ENCODE peak calls at places on chromosomes 5 and 9, in nine cellular contexts. One of them, this sample, is unnamed.

GRCh38 chr5:111854196-111854595 is 97.2 kb upstream of the NREP start:
- DNase-seq in tibial nerve: no peak
- DNase-seq in body of pancreas: no peak
- DNase-seq in heart left ventricle: peak
- DNase-seq in H1: no peak
- DNase-seq in HCT116: no peak
- DNase-seq in upper lobe of left lung: no peak
- DNase-seq in ovary: no peak
- DNase-seq in uterus: no peak
- DNase-seq in this sample: no peak

GRCh38 chr5:112762113-112762810 is 24.6 kb downstream of the APC start:
- DNase-seq in HCT116: no peak
- DNase-seq in heart left ventricle: no peak
- DNase-seq in tibial nerve: no peak
- DNase-seq in ovary: no peak
- DNase-seq in upper lobe of left lung: no peak
- DNase-seq in H1: no peak
- DNase-seq in body of pancreas: no peak
- DNase-seq in uterus: no peak
- DNase-seq in this sample: no peak

GRCh38 chr9:71676460-71676859 is 91.9 kb downstream of the CEMIP2 start:
- DNase-seq in tibial nerve: no peak
- DNase-seq in heart left ventricle: no peak
- DNase-seq in body of pancreas: no peak
- DNase-seq in uterus: no peak
- DNase-seq in HCT116: no peak
- DNase-seq in upper lobe of left lung: no peak
- DNase-seq in H1: no peak
- DNase-seq in ovary: no peak
- DNase-seq in this sample: no peak

GRCh38 chr5:2904956-2905355 is 153.5 kb upstream of the IRX2 start:
- DNase-seq in H1: peak
- DNase-seq in upper lobe of left lung: no peak
- DNase-seq in ovary: no peak
- DNase-seq in heart left ventricle: no peak
- DNase-seq in uterus: no peak
- DNase-seq in body of pancreas: no peak
- DNase-seq in tibial nerve: no peak
- DNase-seq in HCT116: no peak
- DNase-seq in this sample: no peak

GRCh38 chr5:102450313-102450990 is 48.3 kb downstream of the SLCO6A1 start:
- DNase-seq in H1: peak
- DNase-seq in HCT116: peak
- DNase-seq in upper lobe of left lung: no peak
- DNase-seq in uterus: no peak
- DNase-seq in ovary: no peak
- DNase-seq in body of pancreas: no peak
- DNase-seq in tibial nerve: no peak
- DNase-seq in heart left ventricle: no peak
- DNase-seq in this sample: no peak

GRCh38 chr5:17105744-17106450 is 111.5 kb upstream of the BASP1 start:
- DNase-seq in ovary: no peak
- DNase-seq in tibial nerve: no peak
- DNase-seq in H1: no peak
- DNase-seq in uterus: no peak
- DNase-seq in heart left ventricle: no peak
- DNase-seq in upper lobe of left lung: no peak
- DNase-seq in HCT116: no peak
- DNase-seq in body of pancreas: no peak
- DNase-seq in this sample: no peak

GRCh38 chr9:118959366-118959765 is 409.9 kb downstream of the BRINP1 start:
- DNase-seq in ovary: no peak
- DNase-seq in heart left ventricle: no peak
- DNase-seq in H1: no peak
- DNase-seq in HCT116: no peak
- DNase-seq in upper lobe of left lung: no peak
- DNase-seq in uterus: no peak
- DNase-seq in tibial nerve: no peak
- DNase-seq in body of pancreas: no peak
- DNase-seq in this sample: no peak

GRCh38 chr5:113123563-113123962 is 147.0 kb downstream of the DCP2 start:
- DNase-seq in uterus: no peak
- DNase-seq in ovary: no peak
- DNase-seq in tibial nerve: no peak
- DNase-seq in upper lobe of left lung: no peak
- DNase-seq in HCT116: peak
- DNase-seq in H1: no peak
- DNase-seq in body of pancreas: no peak
- DNase-seq in heart left ventricle: no peak
- DNase-seq in this sample: no peak

GRCh38 chr9:33320568-33321261 is 30.4 kb downstream of the NFX1 start:
- DNase-seq in tibial nerve: peak
- DNase-seq in H1: no peak
- DNase-seq in upper lobe of left lung: no peak
- DNase-seq in HCT116: no peak
- DNase-seq in heart left ventricle: no peak
- DNase-seq in uterus: peak
- DNase-seq in ovary: no peak
- DNase-seq in body of pancreas: no peak
- DNase-seq in this sample: no peak

GRCh38 chr9:35229066-35229778 is 67.4 kb downstream of the UNC13B start:
- DNase-seq in HCT116: no peak
- DNase-seq in upper lobe of left lung: no peak
- DNase-seq in H1: no peak
- DNase-seq in heart left ventricle: no peak
- DNase-seq in tibial nerve: no peak
- DNase-seq in uterus: no peak
- DNase-seq in ovary: no peak
- DNase-seq in body of pancreas: no peak
- DNase-seq in this sample: no peak

GRCh38 chr9:125455132-125455531 is 193.5 kb downstream of the GAPVD1 start:
- DNase-seq in uterus: no peak
- DNase-seq in upper lobe of left lung: no peak
- DNase-seq in ovary: no peak
- DNase-seq in heart left ventricle: no peak
- DNase-seq in body of pancreas: no peak
- DNase-seq in H1: no peak
- DNase-seq in HCT116: no peak
- DNase-seq in tibial nerve: no peak
- DNase-seq in this sample: no peak

GRCh38 chr9:125460346-125460745 is 198.7 kb downstream of the GAPVD1 start:
- DNase-seq in tibial nerve: no peak
- DNase-seq in uterus: no peak
- DNase-seq in ovary: no peak
- DNase-seq in heart left ventricle: no peak
- DNase-seq in H1: no peak
- DNase-seq in body of pancreas: no peak
- DNase-seq in upper lobe of left lung: no peak
- DNase-seq in HCT116: no peak
- DNase-seq in this sample: no peak

GRCh38 chr9:125460883-125461475 is 199.4 kb downstream of the GAPVD1 start:
- DNase-seq in H1: no peak
- DNase-seq in HCT116: no peak
- DNase-seq in ovary: peak
- DNase-seq in upper lobe of left lung: no peak
- DNase-seq in heart left ventricle: no peak
- DNase-seq in uterus: peak
- DNase-seq in body of pancreas: no peak
- DNase-seq in tibial nerve: peak
- DNase-seq in this sample: no peak

GRCh38 chr9:125455876-125456275 is 194.2 kb downstream of the GAPVD1 start:
- DNase-seq in tibial nerve: no peak
- DNase-seq in HCT116: no peak
- DNase-seq in heart left ventricle: no peak
- DNase-seq in body of pancreas: no peak
- DNase-seq in uterus: no peak
- DNase-seq in ovary: no peak
- DNase-seq in H1: no peak
- DNase-seq in upper lobe of left lung: no peak
- DNase-seq in this sample: no peak

DNA sequence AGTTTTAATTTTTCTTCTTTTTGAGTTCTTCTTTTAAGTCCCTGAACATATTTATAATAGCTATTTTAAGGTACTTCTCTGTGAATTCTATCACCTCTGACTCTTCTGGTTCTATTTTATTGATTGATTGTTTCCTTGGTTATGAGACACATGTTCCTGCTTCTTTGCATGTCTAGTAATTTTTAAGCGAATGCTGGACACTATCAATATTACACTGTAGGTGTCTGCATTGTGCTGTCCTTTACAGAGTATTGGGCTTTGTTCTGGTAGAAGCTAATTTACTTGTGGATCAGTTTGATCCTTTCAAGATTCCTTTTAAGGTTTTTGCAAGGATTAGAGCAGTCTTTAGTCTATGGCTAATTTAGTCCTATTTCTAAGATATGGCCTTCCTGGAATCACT is 195.7 kb downstream of the GAPVD1 start:
- DNase-seq in tibial nerve: no peak
- DNase-seq in body of pancreas: no peak
- DNase-seq in ovary: no peak
- DNase-seq in H1: no peak
- DNase-seq in heart left ventricle: no peak
- DNase-seq in HCT116: no peak
- DNase-seq in uterus: no peak
- DNase-seq in upper lobe of left lung: no peak
- DNase-seq in this sample: no peak
- H3K4me3 ChIP-seq in tibial nerve: no peak
- H3K4me3 ChIP-seq in body of pancreas: no peak
- H3K4me3 ChIP-seq in ovary: no peak
- H3K4me3 ChIP-seq in H1: no peak
- H3K4me3 ChIP-seq in heart left ventricle: no peak
- H3K4me3 ChIP-seq in HCT116: no peak
- H3K4me3 ChIP-seq in uterus: no peak
- H3K4me3 ChIP-seq in upper lobe of left lung: no peak
- H3K4me3 ChIP-seq in this sample: no peak

DNA sequence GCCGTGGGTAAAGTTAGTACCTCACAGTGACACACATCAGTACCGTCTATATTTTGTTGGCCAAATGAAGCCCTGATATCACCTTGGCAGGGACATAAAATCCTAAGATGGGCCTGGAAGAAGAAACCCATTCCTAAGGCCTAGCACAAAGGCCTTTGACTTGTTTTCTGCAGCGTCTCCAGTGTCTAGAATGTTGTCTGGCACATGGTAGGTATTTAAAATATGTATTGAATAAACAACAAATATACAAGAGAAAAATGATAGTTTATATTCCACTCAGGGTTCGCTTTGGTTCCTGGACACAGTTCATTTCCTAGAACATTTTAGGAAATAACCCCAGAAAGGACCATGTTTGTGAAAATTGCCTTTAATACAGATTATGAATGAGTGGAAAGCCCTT is 45.9 kb downstream of the NMUR2 start:
- DNase-seq in upper lobe of left lung: no peak
- DNase-seq in body of pancreas: no peak
- DNase-seq in heart left ventricle: no peak
- DNase-seq in HCT116: no peak
- DNase-seq in ovary: no peak
- DNase-seq in H1: no peak
- DNase-seq in tibial nerve: no peak
- DNase-seq in uterus: no peak
- DNase-seq in this sample: no peak
- TF ChIP-seq POLR2A in upper lobe of left lung: no peak
- TF ChIP-seq POLR2A in body of pancreas: no peak
- TF ChIP-seq POLR2A in heart left ventricle: no peak
- TF ChIP-seq POLR2A in HCT116: no peak
- TF ChIP-seq POLR2A in ovary: no peak
- TF ChIP-seq POLR2A in H1: no peak
- TF ChIP-seq POLR2A in tibial nerve: no peak
- TF ChIP-seq POLR2A in uterus: no peak
- TF ChIP-seq POLR2A in this sample: no peak

GRCh38 chr9:124726886-124727285 is 44.2 kb downstream of the NR6A1 start:
- DNase-seq in body of pancreas: no peak
- DNase-seq in upper lobe of left lung: no peak
- DNase-seq in HCT116: no peak
- DNase-seq in ovary: no peak
- DNase-seq in tibial nerve: no peak
- DNase-seq in uterus: no peak
- DNase-seq in heart left ventricle: no peak
- DNase-seq in H1: no peak
- DNase-seq in this sample: no peak

GRCh38 chr9:124724415-124725067 is 46.6 kb downstream of the NR6A1 start:
- DNase-seq in ovary: no peak
- DNase-seq in upper lobe of left lung: no peak
- DNase-seq in H1: no peak
- DNase-seq in uterus: no peak
- DNase-seq in body of pancreas: no peak
- DNase-seq in tibial nerve: no peak
- DNase-seq in heart left ventricle: no peak
- DNase-seq in HCT116: no peak
- DNase-seq in this sample: no peak

GRCh38 chr9:124723352-124723751 is 47.8 kb downstream of the NR6A1 start:
- DNase-seq in body of pancreas: no peak
- DNase-seq in H1: no peak
- DNase-seq in ovary: no peak
- DNase-seq in tibial nerve: no peak
- DNase-seq in heart left ventricle: no peak
- DNase-seq in upper lobe of left lung: no peak
- DNase-seq in uterus: no peak
- DNase-seq in HCT116: no peak
- DNase-seq in this sample: no peak

GRCh38 chr9:124721109-124721850 is 49.8 kb downstream of the NR6A1 start:
- DNase-seq in H1: no peak
- DNase-seq in upper lobe of left lung: no peak
- DNase-seq in heart left ventricle: no peak
- DNase-seq in ovary: no peak
- DNase-seq in body of pancreas: no peak
- DNase-seq in uterus: no peak
- DNase-seq in HCT116: peak
- DNase-seq in tibial nerve: no peak
- DNase-seq in this sample: no peak

DNA sequence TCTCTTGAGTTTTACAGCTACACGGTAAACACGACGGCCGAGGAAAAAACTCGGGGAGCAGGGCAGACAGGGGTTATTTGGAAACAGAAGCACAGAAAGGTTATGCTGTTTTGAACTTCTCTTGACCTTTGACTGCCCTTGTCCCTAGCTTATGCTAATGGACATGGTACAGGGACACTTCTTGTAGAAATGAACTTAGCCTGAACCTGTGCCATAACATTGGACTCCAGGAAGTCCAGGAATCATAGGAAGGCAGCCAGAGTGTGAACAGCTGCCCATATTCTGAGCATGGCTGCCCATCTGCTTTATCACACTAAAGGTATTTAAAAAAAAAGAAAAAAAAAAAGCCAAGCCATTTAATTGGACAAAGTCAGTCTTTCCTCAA is 46.1 kb downstream of the NR6A1 start:
- DNase-seq in heart left ventricle: no peak
- DNase-seq in uterus: no peak
- DNase-seq in tibial nerve: no peak
- DNase-seq in ovary: no peak
- DNase-seq in body of pancreas: peak
- DNase-seq in HCT116: no peak
- DNase-seq in upper lobe of left lung: no peak
- DNase-seq in H1: no peak
- DNase-seq in this sample: no peak
- H3K4me3 ChIP-seq in heart left ventricle: no peak
- H3K4me3 ChIP-seq in uterus: no peak
- H3K4me3 ChIP-seq in tibial nerve: no peak
- H3K4me3 ChIP-seq in ovary: no peak
- H3K4me3 ChIP-seq in body of pancreas: no peak
- H3K4me3 ChIP-seq in HCT116: no peak
- H3K4me3 ChIP-seq in upper lobe of left lung: no peak
- H3K4me3 ChIP-seq in H1: no peak
- H3K4me3 ChIP-seq in this sample: no peak

GRCh38 chr5:138752951-138753793 is at the start of gene CTNNA1:
- DNase-seq in heart left ventricle: peak
- DNase-seq in H1: peak
- DNase-seq in uterus: peak
- DNase-seq in tibial nerve: peak
- DNase-seq in HCT116: peak
- DNase-seq in upper lobe of left lung: peak
- DNase-seq in body of pancreas: peak
- DNase-seq in ovary: peak
- DNase-seq in this sample: peak
- TF ChIP-seq POLR2A in heart left ventricle: peak
- TF ChIP-seq POLR2A in H1: peak
- TF ChIP-seq POLR2A in uterus: peak
- TF ChIP-seq POLR2A in tibial nerve: peak
- TF ChIP-seq POLR2A in HCT116: peak
- TF ChIP-seq POLR2A in upper lobe of left lung: peak
- TF ChIP-seq POLR2A in body of pancreas: peak
- TF ChIP-seq POLR2A in ovary: peak
- TF ChIP-seq POLR2A in this sample: peak